ENCODE peak calls at places on chromosomes 4 and X, in ten cellular contexts. W, S, M, I, C, F, P, Z, J and N are unnamed samples.

GRCh38 chr4:7956306-7957112 is 16.8 kb upstream of the AFAP1 start:
- DNase-seq in C (no peak), P (peak), J (no peak), F (peak), W (peak), I (no peak), Z (no peak), S (no peak), M (no peak), N (no peak)

GRCh38 chr4:95087657-95088455 is 330.1 kb downstream of the BMPR1B start:
- DNase-seq in M (no peak), Z (no peak), S (no peak), I (no peak), P (peak), W (peak), F (no peak), J (no peak), C (no peak), N (no peak)

GRCh38 chr4:121728798-121729226 is 32.0 kb upstream of the ANXA5 start:
- DNase-seq in C (no peak), M (no peak), S (no peak), Z (no peak), W (no peak), J (no peak), F (no peak), I (no peak), P (peak), N (no peak)

GRCh38 chr4:95585016-95585695 is 36.4 kb upstream of the UNC5C start:
- DNase-seq in I (no peak), M (no peak), C (no peak), F (no peak), J (no peak), Z (no peak), S (no peak), P (peak), W (no peak), N (no peak)

GRCh38 chr4:89572224-89572858 is 264.6 kb downstream of the SNCA start:
- DNase-seq in M (no peak), J (peak), C (no peak), P (no peak), S (no peak), F (no peak), Z (peak), W (no peak), I (no peak), N (no peak)

GRCh38 chr4:80646061-80646460 is 310.5 kb downstream of the CFAP299 start:
- DNase-seq in J (peak), Z (peak), M (no peak), P (no peak), S (no peak), W (no peak), F (no peak), I (no peak), C (no peak), N (no peak)

GRCh38 chr4:90852232-90852631 is 725.0 kb downstream of the CCSER1 start:
- DNase-seq in I (no peak), C (no peak), F (no peak), W (no peak), S (no peak), P (no peak), M (no peak), J (peak), Z (peak), N (peak)

GRCh38 chr4:108590776-108591175 is 29.6 kb upstream of the RPL34 start:
- DNase-seq in C (no peak), M (no peak), S (no peak), J (no peak), I (no peak), Z (no peak), W (no peak), P (peak), F (no peak), N (no peak)

GRCh38 chr4:42568610-42569207 is 88.2 kb downstream of the ATP8A1 start:
- DNase-seq in F (no peak), C (peak), I (no peak), S (peak), M (peak), J (peak), Z (peak), P (peak), W (peak), N (peak)

GRCh38 chrX:75107863-75108509 is 48.1 kb downstream of the ABCB7 start:
- DNase-seq in I (no peak), J (peak), P (no peak), W (no peak), Z (no peak), M (no peak), F (no peak), S (no peak), C (no peak), N (no peak)

GRCh38 chr4:26206339-26206738 is 114.5 kb upstream of the RBPJ start:
- DNase-seq in C (no peak), F (no peak), S (peak), W (no peak), P (peak), Z (no peak), M (peak), I (no peak), J (no peak), N (no peak)

GRCh38 chr4:145679520-145679919 is 426 bp upstream of the C4orf51 start:
- DNase-seq in Z (peak), C (peak), W (no peak), I (no peak), J (no peak), F (no peak), M (peak), P (peak), S (peak), N (peak)

GRCh38 chr4:41080964-41081363 is 133.4 kb downstream of the APBB2 start:
- DNase-seq in S (no peak), C (no peak), P (no peak), M (no peak), W (no peak), J (no peak), Z (no peak), I (no peak), F (no peak), N (no peak)

GRCh38 chrX:133723930-133724329 is 261.5 kb downstream of the GPC3 start:
- DNase-seq in Z (peak), F (no peak), W (no peak), S (no peak), P (no peak), C (no peak), J (no peak), I (no peak), M (no peak), N (no peak)

GRCh38 chrX:43165343-43165920 is 387.5 kb upstream of the PPP1R2C start:
- DNase-seq in Z (no peak), P (no peak), J (no peak), W (no peak), C (no peak), S (no peak), F (no peak), I (no peak), M (no peak), N (no peak)

GRCh38 chr4:106021737-106022410 is 126.6 kb downstream of the NPNT start:
- DNase-seq in C (no peak), Z (no peak), I (no peak), M (no peak), W (no peak), P (no peak), J (no peak), F (no peak), S (no peak), N (no peak)

GRCh38 chr4:76623217-76624060 is 188.4 kb downstream of the SHROOM3 start:
- DNase-seq in P (no peak), S (no peak), J (no peak), F (no peak), I (no peak), Z (no peak), C (no peak), M (peak), W (no peak), N (no peak)

GRCh38 chr4:2763511-2763967 is 7.4 kb upstream of the TNIP2 start:
- DNase-seq in M (no peak), J (peak), F (peak), Z (no peak), C (no peak), P (no peak), I (no peak), S (no peak), W (peak), N (no peak)

GRCh38 chr4:163663454-163664225 is 169.2 kb downstream of the TMA16 start:
- DNase-seq in C (no peak), F (no peak), J (no peak), I (no peak), P (no peak), M (no peak), S (no peak), W (no peak), Z (no peak), N (no peak)

GRCh38 chrX:40068048-40068447 is 29.7 kb downstream of the BCOR start:
- DNase-seq in C (no peak), Z (no peak), P (peak), S (no peak), M (no peak), J (no peak), I (no peak), F (no peak), W (no peak), N (no peak)

GRCh38 chr4:73613130-73613529 is 7.1 kb downstream of the RASSF6 start:
- DNase-seq in W (no peak), C (no peak), F (no peak), S (no peak), P (no peak), Z (no peak), J (no peak), I (no peak), M (no peak), N (no peak)

GRCh38 chr4:83771113-83771705 is 235.3 kb downstream of the GPAT3 start:
- DNase-seq in P (peak), W (peak), Z (peak), J (peak), I (peak), C (peak), M (no peak), F (no peak), S (peak), N (peak)

GRCh38 chrX:1481636-1482529 is 29.2 kb upstream of the ASMTL start:
- DNase-seq in C (peak), P (peak), F (peak), Z (peak), J (peak), S (peak), I (no peak), M (peak), W (no peak), N (peak)

GRCh38 chr4:145935253-145936141 is 3.1 kb downstream of the ZNF827 start:
- DNase-seq in S (peak), Z (peak), P (peak), W (peak), I (no peak), J (peak), F (no peak), C (no peak), M (no peak), N (peak)

GRCh38 chrX:41180194-41180902 is 95.1 kb downstream of the USP9X start:
- DNase-seq in W (peak), F (no peak), J (peak), M (peak), P (peak), Z (peak), S (peak), I (no peak), C (peak), N (peak)

GRCh38 chr4:8685831-8686230 is 93.3 kb downstream of the CPZ start:
- DNase-seq in M (no peak), W (no peak), F (peak), Z (no peak), J (no peak), I (no peak), P (no peak), C (no peak), S (no peak), N (no peak)

GRCh38 chr4:121380448-121381147 is at the start of gene QRFPR:
- DNase-seq in F (peak), M (no peak), C (no peak), W (peak), P (no peak), S (no peak), I (peak), J (peak), Z (peak), N (peak)

GRCh38 chr4:6278801-6279197 is 9.1 kb downstream of the WFS1 start:
- DNase-seq in J (no peak), I (no peak), S (no peak), W (peak), C (no peak), P (peak), F (no peak), Z (no peak), M (no peak), N (no peak)

GRCh38 chr4:128709268-128709667 is 100.2 kb upstream of the JADE1 start:
- DNase-seq in C (no peak), J (no peak), I (no peak), M (no peak), F (no peak), P (no peak), W (no peak), Z (no peak), S (no peak), N (no peak)

GRCh38 chrX:31126205-31126604 is 54.4 kb upstream of the FTHL17 start:
- DNase-seq in Z (no peak), J (peak), C (no peak), S (no peak), I (no peak), F (no peak), W (no peak), P (peak), M (no peak), N (no peak)

GRCh38 chr4:183492791-183493221 is 12.1 kb upstream of the ING2 start:
- DNase-seq in I (no peak), M (no peak), J (no peak), P (no peak), S (no peak), Z (no peak), C (no peak), F (no peak), W (no peak), N (no peak)

GRCh38 chr4:41432889-41433288 is 105.1 kb upstream of the LIMCH1 start:
- DNase-seq in F (no peak), P (peak), W (no peak), Z (no peak), M (no peak), C (no peak), J (peak), S (no peak), I (no peak), N (no peak)

GRCh38 chr4:16544251-16544721 is 318.0 kb upstream of the TAPT1 start:
- DNase-seq in P (peak), M (no peak), W (no peak), Z (no peak), C (no peak), I (no peak), S (peak), F (no peak), J (no peak), N (no peak)

GRCh38 chr4:74056114-74056857 is 17.8 kb upstream of the CXCL3 start:
- DNase-seq in P (peak), M (no peak), F (no peak), J (peak), I (no peak), C (peak), Z (no peak), S (no peak), W (no peak), N (no peak)

GRCh38 chr4:30801876-30802275 is 81.7 kb downstream of the PCDH7 start:
- DNase-seq in M (no peak), J (no peak), C (no peak), I (no peak), P (no peak), Z (no peak), F (no peak), W (no peak), S (no peak), N (no peak)
- H3K27ac ChIP-seq in M (no peak), J (no peak), C (no peak), I (no peak), P (no peak), Z (no peak), F (no peak), W (peak), S (no peak), N (no peak)

DNA sequence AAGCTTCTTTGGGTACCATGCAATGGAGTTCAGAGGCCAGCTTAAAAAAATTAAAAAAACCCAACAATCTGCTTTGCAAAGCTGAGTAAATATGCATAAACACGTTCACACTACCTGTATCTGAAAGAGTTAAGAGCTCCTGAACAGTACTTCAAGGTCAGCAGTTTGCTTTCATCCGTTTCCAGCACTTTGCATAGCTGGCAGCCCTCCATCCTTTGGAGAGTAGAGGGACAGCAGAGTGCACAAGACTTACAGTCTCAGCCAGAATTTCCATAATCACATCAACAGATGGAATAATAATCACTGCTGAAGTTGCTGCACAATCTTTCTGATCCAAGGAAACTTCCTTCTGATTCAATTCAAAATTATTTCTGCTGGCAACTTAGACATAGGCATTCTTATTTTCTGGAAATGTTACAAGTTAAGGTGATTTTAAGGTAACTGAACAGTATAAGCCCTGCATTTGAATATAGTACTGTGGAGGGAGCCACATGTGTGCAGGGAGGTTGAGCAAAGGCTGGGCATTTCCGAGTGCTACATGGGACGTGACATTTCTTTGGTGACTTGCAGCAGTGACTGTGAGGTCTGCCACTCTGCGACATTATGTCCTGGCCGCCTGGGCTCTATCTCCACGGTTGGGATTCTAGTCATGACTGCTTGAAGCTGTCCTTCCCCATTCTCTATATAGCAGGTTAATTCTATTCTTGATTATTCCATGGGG is 73.5 kb upstream of the EMCN start:
- DNase-seq in P (no peak), W (no peak), Z (peak), S (peak), F (no peak), M (no peak), J (no peak), C (no peak), I (peak), N (no peak)
- H3K4me3 ChIP-seq in P (no peak), W (no peak), Z (no peak), S (no peak), F (no peak), M (no peak), J (no peak), C (no peak), I (no peak), N (no peak)

GRCh38 chr4:147984065-147984777 is 252.3 kb downstream of the ARHGAP10 start:
- DNase-seq in W (peak), Z (peak), I (no peak), C (peak), P (peak), F (no peak), M (no peak), S (no peak), J (peak), N (peak)
- TF ChIP-seq CTCF in W (peak), Z (peak), I (peak), C (peak), P (peak), F (peak), M (peak), S (peak), J (peak), N (peak)

GRCh38 chrX:19683817-19684216 is 168.5 kb upstream of the MAP3K15 start:
- DNase-seq in M (no peak), Z (no peak), C (no peak), I (no peak), W (no peak), F (no peak), S (no peak), P (no peak), J (no peak), N (no peak)
- H3K27ac ChIP-seq in M (no peak), Z (no peak), C (peak), I (no peak), W (no peak), F (no peak), S (no peak), P (peak), J (no peak), N (no peak)